ENCODE peak calls at places on chromosomes 1 and 21, in four cellular contexts. C is OCI-LY7, U is MCF 10A, M is heart left ventricle. T is an unnamed sample.

GRCh38 chr1:26285366-26286063 is 5.6 kb downstream of the SH3BGRL3 start:
- DNase-seq in U (peak; percentile 49), M (no peak), C (peak; percentile 80), T (peak; percentile 84)

GRCh38 chr1:1306661-1307260 is 969 bp downstream of the ACAP3 start:
- DNase-seq in M (no peak), C (no peak), U (no peak), T (no peak)

GRCh38 chr1:24004132-24004531 is 24.0 kb upstream of the SRSF10 start:
- DNase-seq in U (no peak), M (no peak), C (no peak), T (no peak)

GRCh38 chr1:16237343-16237830 is 404 bp upstream of the CPLANE2 start:
- DNase-seq in C (no peak), U (no peak), M (no peak), T (no peak)

GRCh38 chr21:46552274-46552673 is 52.6 kb downstream of the S100B start:
- DNase-seq in C (no peak), M (no peak), U (no peak), T (no peak)

GRCh38 chr1:64112281-64112680 is 91.1 kb upstream of the UBE2U start:
- DNase-seq in U (peak; percentile 34), M (no peak), C (no peak), T (no peak)

GRCh38 chr1:26349886-26350244 is 4.1 kb downstream of the CRYBG2 start:
- DNase-seq in M (no peak), C (no peak), U (no peak), T (no peak)

GRCh38 chr1:41440321-41441090 is 44.0 kb downstream of the EDN2 start:
- DNase-seq in U (no peak), C (no peak), M (no peak), T (no peak)

GRCh38 chr1:151511636-151512215 is 539 bp downstream of the CGN start:
- DNase-seq in U (peak; percentile 63), M (peak; percentile 33), C (peak; percentile 59), T (no peak)

GRCh38 chr1:24435782-24436365 is 20.3 kb downstream of the NIPAL3 start:
- DNase-seq in M (no peak), U (no peak), C (no peak), T (no peak)

GRCh38 chr1:91885331-91885715 is 628 bp downstream of the TGFBR3 start:
- DNase-seq in M (peak; percentile 37), C (no peak), U (no peak), T (no peak)

GRCh38 chr1:38221006-38221649 is 174.5 kb upstream of the POU3F1 start:
- DNase-seq in M (no peak), U (no peak), C (no peak), T (no peak)